ENCODE peak calls at places on chromosomes 12 and 14, in nine cellular contexts. One of them, this sample, is unnamed.

GRCh38 chr12:119850330-119850729 is 26.8 kb downstream of the CIT start:
- DNase-seq in activated naive CD4-positive, alpha-beta T cell treated with anti-CD3 and anti-CD28 coated beads, Interleukin-2, amount 50 U/mL, for 16 hours: no peak
- DNase-seq in thoracic aorta: no peak
- DNase-seq in DMS79 treated with DMSO at 0.1 percent for 48 hours: no peak
- DNase-seq in non-pigmented ciliary epithelial cell: no peak
- DNase-seq in right cardiac atrium: no peak
- DNase-seq in activated CD4-positive, alpha-beta T cell treated with anti-CD3 and anti-CD28 coated beads for 48 hours: no peak
- DNase-seq in NCI-H1092 treated with DMSO at 0.1 percent for 48 hours: no peak
- DNase-seq in stimulated activated CD4-positive, alpha-beta T cell treated with anti-CD3 and anti-CD28 coated beads, Interleukin-1b, Interleukin-23, amount 100 ng/mL, for 24 hours: no peak
- DNase-seq in this sample: no peak

GRCh38 chr12:45914090-45914489 is 76.3 kb downstream of the SCAF11 start:
- DNase-seq in thoracic aorta: no peak
- DNase-seq in right cardiac atrium: no peak
- DNase-seq in non-pigmented ciliary epithelial cell: peak; percentile 63
- DNase-seq in DMS79 treated with DMSO at 0.1 percent for 48 hours: no peak
- DNase-seq in activated naive CD4-positive, alpha-beta T cell treated with anti-CD3 and anti-CD28 coated beads, Interleukin-2, amount 50 U/mL, for 16 hours: no peak
- DNase-seq in NCI-H1092 treated with DMSO at 0.1 percent for 48 hours: no peak
- DNase-seq in activated CD4-positive, alpha-beta T cell treated with anti-CD3 and anti-CD28 coated beads for 48 hours: no peak
- DNase-seq in stimulated activated CD4-positive, alpha-beta T cell treated with anti-CD3 and anti-CD28 coated beads, Interleukin-1b, Interleukin-23, amount 100 ng/mL, for 24 hours: no peak
- DNase-seq in this sample: no peak

GRCh38 chr14:51507556-51508511 is 143.9 kb upstream of the FRMD6 start:
- DNase-seq in thoracic aorta: peak; percentile 25
- DNase-seq in DMS79 treated with DMSO at 0.1 percent for 48 hours: peak; percentile 100
- DNase-seq in right cardiac atrium: peak; percentile 56
- DNase-seq in NCI-H1092 treated with DMSO at 0.1 percent for 48 hours: peak; percentile 95
- DNase-seq in non-pigmented ciliary epithelial cell: no peak
- DNase-seq in activated naive CD4-positive, alpha-beta T cell treated with anti-CD3 and anti-CD28 coated beads, Interleukin-2, amount 50 U/mL, for 16 hours: no peak
- DNase-seq in stimulated activated CD4-positive, alpha-beta T cell treated with anti-CD3 and anti-CD28 coated beads, Interleukin-1b, Interleukin-23, amount 100 ng/mL, for 24 hours: no peak
- DNase-seq in activated CD4-positive, alpha-beta T cell treated with anti-CD3 and anti-CD28 coated beads for 48 hours: no peak
- DNase-seq in this sample: peak; percentile 73

GRCh38 chr14:88799522-88799921 is 6.8 kb upstream of the EML5 start:
- DNase-seq in activated naive CD4-positive, alpha-beta T cell treated with anti-CD3 and anti-CD28 coated beads, Interleukin-2, amount 50 U/mL, for 16 hours: no peak
- DNase-seq in right cardiac atrium: no peak
- DNase-seq in activated CD4-positive, alpha-beta T cell treated with anti-CD3 and anti-CD28 coated beads for 48 hours: no peak
- DNase-seq in thoracic aorta: no peak
- DNase-seq in DMS79 treated with DMSO at 0.1 percent for 48 hours: no peak
- DNase-seq in non-pigmented ciliary epithelial cell: no peak
- DNase-seq in NCI-H1092 treated with DMSO at 0.1 percent for 48 hours: no peak
- DNase-seq in stimulated activated CD4-positive, alpha-beta T cell treated with anti-CD3 and anti-CD28 coated beads, Interleukin-1b, Interleukin-23, amount 100 ng/mL, for 24 hours: no peak
- DNase-seq in this sample: no peak

GRCh38 chr14:79822034-79822433 is 389.3 kb downstream of the DIO2 start:
- DNase-seq in non-pigmented ciliary epithelial cell: no peak
- DNase-seq in activated CD4-positive, alpha-beta T cell treated with anti-CD3 and anti-CD28 coated beads for 48 hours: no peak
- DNase-seq in stimulated activated CD4-positive, alpha-beta T cell treated with anti-CD3 and anti-CD28 coated beads, Interleukin-1b, Interleukin-23, amount 100 ng/mL, for 24 hours: no peak
- DNase-seq in DMS79 treated with DMSO at 0.1 percent for 48 hours: no peak
- DNase-seq in NCI-H1092 treated with DMSO at 0.1 percent for 48 hours: no peak
- DNase-seq in right cardiac atrium: no peak
- DNase-seq in thoracic aorta: no peak
- DNase-seq in activated naive CD4-positive, alpha-beta T cell treated with anti-CD3 and anti-CD28 coated beads, Interleukin-2, amount 50 U/mL, for 16 hours: no peak
- DNase-seq in this sample: no peak

GRCh38 chr14:20469242-20469889 is at the start of gene PNP:
- DNase-seq in thoracic aorta: peak; percentile 73
- DNase-seq in DMS79 treated with DMSO at 0.1 percent for 48 hours: peak; percentile 96
- DNase-seq in right cardiac atrium: peak; percentile 90
- DNase-seq in non-pigmented ciliary epithelial cell: no peak
- DNase-seq in activated naive CD4-positive, alpha-beta T cell treated with anti-CD3 and anti-CD28 coated beads, Interleukin-2, amount 50 U/mL, for 16 hours: peak; percentile 88
- DNase-seq in stimulated activated CD4-positive, alpha-beta T cell treated with anti-CD3 and anti-CD28 coated beads, Interleukin-1b, Interleukin-23, amount 100 ng/mL, for 24 hours: peak; percentile 70
- DNase-seq in activated CD4-positive, alpha-beta T cell treated with anti-CD3 and anti-CD28 coated beads for 48 hours: peak; percentile 94
- DNase-seq in NCI-H1092 treated with DMSO at 0.1 percent for 48 hours: peak; percentile 96
- DNase-seq in this sample: peak; percentile 88

GRCh38 chr12:85872497-85873091 is 1.5 kb upstream of the NTS start:
- DNase-seq in thoracic aorta: no peak
- DNase-seq in activated CD4-positive, alpha-beta T cell treated with anti-CD3 and anti-CD28 coated beads for 48 hours: no peak
- DNase-seq in NCI-H1092 treated with DMSO at 0.1 percent for 48 hours: peak; percentile 58
- DNase-seq in non-pigmented ciliary epithelial cell: peak; percentile 38
- DNase-seq in stimulated activated CD4-positive, alpha-beta T cell treated with anti-CD3 and anti-CD28 coated beads, Interleukin-1b, Interleukin-23, amount 100 ng/mL, for 24 hours: no peak
- DNase-seq in DMS79 treated with DMSO at 0.1 percent for 48 hours: no peak
- DNase-seq in right cardiac atrium: no peak
- DNase-seq in activated naive CD4-positive, alpha-beta T cell treated with anti-CD3 and anti-CD28 coated beads, Interleukin-2, amount 50 U/mL, for 16 hours: no peak
- DNase-seq in this sample: no peak

GRCh38 chr12:8687846-8688601 is 9.8 kb upstream of the RIMKLB start:
- DNase-seq in thoracic aorta: peak; percentile 53
- DNase-seq in NCI-H1092 treated with DMSO at 0.1 percent for 48 hours: peak; percentile 16
- DNase-seq in activated naive CD4-positive, alpha-beta T cell treated with anti-CD3 and anti-CD28 coated beads, Interleukin-2, amount 50 U/mL, for 16 hours: no peak
- DNase-seq in non-pigmented ciliary epithelial cell: no peak
- DNase-seq in stimulated activated CD4-positive, alpha-beta T cell treated with anti-CD3 and anti-CD28 coated beads, Interleukin-1b, Interleukin-23, amount 100 ng/mL, for 24 hours: no peak
- DNase-seq in DMS79 treated with DMSO at 0.1 percent for 48 hours: peak; percentile 93
- DNase-seq in activated CD4-positive, alpha-beta T cell treated with anti-CD3 and anti-CD28 coated beads for 48 hours: no peak
- DNase-seq in right cardiac atrium: peak; percentile 36
- DNase-seq in this sample: no peak